ENCODE peak calls at places on chromosomes 5 and 9, in four cellular contexts. X is psoas muscle; G is effector memory CD4-positive, alpha-beta T cell; J is substantia nigra. F is an unnamed sample.

GRCh38 chr5:139272471-139273321 is 20.8 kb upstream of the MATR3 start:
- DNase-seq in G (no peak), J (no peak), X (no peak), F (no peak)

GRCh38 chr5:148858106-148858505 is 31.7 kb downstream of the ADRB2 start:
- DNase-seq in J (no peak), G (no peak), X (no peak), F (no peak)

GRCh38 chr5:145220491-145220890 is 614.7 kb downstream of the PRELID2 start:
- DNase-seq in J (no peak), X (no peak), G (no peak), F (no peak)

GRCh38 chr5:6820851-6821479 is 107.7 kb downstream of the TENT4A start:
- DNase-seq in G (peak), X (no peak), J (no peak), F (no peak)

GRCh38 chr5:102796014-102796413 is 40.9 kb downstream of the PAM start:
- DNase-seq in G (no peak), J (no peak), X (no peak), F (no peak)

GRCh38 chr9:96654450-96655197 is 493 bp downstream of the PRXL2C start:
- DNase-seq in J (peak), X (peak), G (peak), F (peak)

GRCh38 chr9:113505963-113506624 is 42.6 kb downstream of the RGS3 start:
- DNase-seq in J (no peak), X (no peak), G (no peak), F (no peak)

GRCh38 chr9:98974994-98975712 is 31.4 kb downstream of the COL15A1 start:
- DNase-seq in J (peak), X (peak), G (peak), F (peak)

GRCh38 chr9:98861881-98862501 is 54.5 kb downstream of the GALNT12 start:
- DNase-seq in J (no peak), G (no peak), X (peak), F (no peak)

GRCh38 chr9:36486933-36487481 is 85.7 kb upstream of the MELK start:
- DNase-seq in G (no peak), J (peak), X (peak), F (no peak)

GRCh38 chr5:43020294-43020711 is 19.8 kb downstream of the ANXA2R start:
- DNase-seq in J (no peak), X (no peak), G (no peak), F (no peak)

GRCh38 chr5:159340511-159340910 is 10.2 kb upstream of the IL12B start:
- DNase-seq in G (no peak), J (no peak), X (no peak), F (no peak)

GRCh38 chr5:125894383-125894782 is 528.8 kb upstream of the GRAMD2B start:
- DNase-seq in X (no peak), J (no peak), G (no peak), F (no peak)

GRCh38 chr9:92896037-92896436 is 18.2 kb upstream of the ZNF484 start:
- DNase-seq in X (no peak), G (no peak), J (no peak), F (no peak)

GRCh38 chr5:176874198-176874780 is 24.9 kb downstream of the HK3 start:
- DNase-seq in J (no peak), G (no peak), X (no peak), F (no peak)

GRCh38 chr5:95870105-95870672 is 47.7 kb upstream of the GLRX start:
- DNase-seq in J (no peak), G (no peak), X (no peak), F (no peak)

GRCh38 chr5:96861044-96861443 is 15.3 kb upstream of the ERAP2 start:
- DNase-seq in X (no peak), G (no peak), J (no peak), F (no peak)

GRCh38 chr9:38026021-38026809 is 42.8 kb downstream of the SHB start:
- DNase-seq in J (no peak), G (no peak), X (peak), F (no peak)

GRCh38 chr5:73867344-73868335 is 241.6 kb downstream of the ARHGEF28 start:
- DNase-seq in J (no peak), X (no peak), G (no peak), F (no peak)

GRCh38 chr9:74285075-74285474 is 212.1 kb upstream of the RORB start:
- DNase-seq in J (no peak), X (no peak), G (no peak), F (no peak)

GRCh38 chr9:13548556-13548955 is 269.1 kb upstream of the MPDZ start:
- DNase-seq in G (no peak), J (no peak), X (no peak), F (no peak)

GRCh38 chr5:151094054-151094858 is 13.4 kb upstream of the TNIP1 start:
- DNase-seq in X (no peak), J (no peak), G (peak), F (no peak)

GRCh38 chr9:110939053-110939452 is 99.2 kb downstream of the LPAR1 start:
- DNase-seq in J (no peak), G (no peak), X (no peak), F (no peak)

GRCh38 chr5:133256276-133256675 is 204.5 kb downstream of the HSPA4 start:
- DNase-seq in G (no peak), J (no peak), X (no peak), F (no peak)

GRCh38 chr5:95723632-95724369 is 7.3 kb upstream of the RHOBTB3 start:
- DNase-seq in X (no peak), J (no peak), G (no peak), F (no peak)

GRCh38 chr5:126615286-126615685 is 14.5 kb downstream of the PHAX start:
- DNase-seq in J (no peak), G (no peak), X (no peak), F (no peak)

GRCh38 chr9:1460143-1460769 is 410.1 kb downstream of the DMRT2 start:
- DNase-seq in X (no peak), J (no peak), G (no peak), F (no peak)

GRCh38 chr5:44085083-44085482 is 304.1 kb downstream of the FGF10 start:
- DNase-seq in G (no peak), J (no peak), X (no peak), F (no peak)

GRCh38 chr5:42628821-42629220 is 127.8 kb upstream of the CCDC152 start:
- DNase-seq in X (no peak), G (no peak), J (no peak), F (no peak)

GRCh38 chr9:6229604-6230003 is 14.0 kb downstream of the IL33 start:
- DNase-seq in J (no peak), X (no peak), G (no peak), F (no peak)

GRCh38 chr9:117744856-117745389 is 40.7 kb downstream of the TLR4 start:
- DNase-seq in X (peak), J (peak), G (no peak), F (no peak)

GRCh38 chr9:125260564-125260963 is 1.1 kb upstream of the GAPVD1 start:
- DNase-seq in G (no peak), J (no peak), X (no peak), F (no peak)

GRCh38 chr5:5721881-5722280 is 299.4 kb downstream of the ICE1 start:
- DNase-seq in G (no peak), X (no peak), J (no peak), F (no peak)
- H3K27ac ChIP-seq in G (no peak), X (no peak), J (no peak), F (no peak)

GRCh38 chr5:163505049-163505474 is 357 bp upstream of the MAT2B start:
- DNase-seq in G (no peak), J (no peak), X (no peak), F (no peak)
- H3K27ac ChIP-seq in G (peak), J (peak), X (peak), F (peak)

GRCh38 chr9:134206317-134207300 is 42.2 kb upstream of the RNU6ATAC start:
- DNase-seq in J (no peak), G (no peak), X (peak), F (no peak)
- H3K27ac ChIP-seq in J (peak), G (no peak), X (no peak), F (peak)

DNA sequence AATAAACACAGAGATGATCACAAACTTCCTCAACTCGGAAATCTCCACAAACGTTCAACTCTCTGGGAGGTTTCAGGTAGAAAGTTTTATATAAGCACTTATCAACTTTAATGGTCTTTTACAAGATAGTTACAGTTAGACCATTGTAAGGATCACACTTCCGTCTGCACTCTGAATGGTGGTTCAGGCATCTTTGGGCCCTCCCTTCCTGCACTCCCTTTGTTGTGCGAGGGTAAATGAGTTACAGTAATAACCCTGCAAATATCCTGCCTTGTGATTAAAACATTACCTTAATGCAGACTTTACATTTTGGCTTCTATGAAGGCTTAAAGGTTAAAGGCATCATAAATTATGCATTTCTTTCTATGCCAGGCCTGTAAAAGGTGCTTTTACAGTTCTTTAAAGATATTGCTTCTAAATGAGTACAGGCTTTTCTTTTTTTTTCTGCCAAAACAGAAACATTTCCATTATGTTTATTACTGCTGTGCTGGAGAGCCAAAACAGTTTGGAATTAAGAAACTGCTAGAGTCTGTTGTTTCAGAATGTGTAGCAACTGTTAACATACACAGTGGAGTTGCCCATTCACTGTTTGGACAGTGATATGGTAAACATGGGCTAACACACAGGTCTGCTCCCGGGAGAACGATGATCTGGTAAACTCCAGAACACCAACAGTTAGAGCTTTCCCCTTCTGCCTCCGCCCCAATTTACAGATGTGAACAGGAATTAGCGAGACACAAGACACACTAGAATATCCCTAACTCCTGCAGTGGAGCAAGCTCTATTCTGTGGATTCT is 1.1 kb downstream of the PRUNE2 start:
- DNase-seq in G (no peak), X (no peak), J (no peak), F (no peak)
- H3K27ac ChIP-seq in G (no peak), X (no peak), J (peak), F (peak)

GRCh38 chr9:115165233-115165632 is 47.3 kb upstream of the TNC start:
- DNase-seq in J (no peak), X (no peak), G (no peak), F (no peak)
- H3K27ac ChIP-seq in J (no peak), X (no peak), G (no peak), F (no peak)

GRCh38 chr5:2212481-2212880 is 329.8 kb upstream of the IRX4 start:
- DNase-seq in G (no peak), J (no peak), X (no peak), F (no peak)
- H3K27ac ChIP-seq in G (no peak), J (no peak), X (no peak), F (no peak)

DNA sequence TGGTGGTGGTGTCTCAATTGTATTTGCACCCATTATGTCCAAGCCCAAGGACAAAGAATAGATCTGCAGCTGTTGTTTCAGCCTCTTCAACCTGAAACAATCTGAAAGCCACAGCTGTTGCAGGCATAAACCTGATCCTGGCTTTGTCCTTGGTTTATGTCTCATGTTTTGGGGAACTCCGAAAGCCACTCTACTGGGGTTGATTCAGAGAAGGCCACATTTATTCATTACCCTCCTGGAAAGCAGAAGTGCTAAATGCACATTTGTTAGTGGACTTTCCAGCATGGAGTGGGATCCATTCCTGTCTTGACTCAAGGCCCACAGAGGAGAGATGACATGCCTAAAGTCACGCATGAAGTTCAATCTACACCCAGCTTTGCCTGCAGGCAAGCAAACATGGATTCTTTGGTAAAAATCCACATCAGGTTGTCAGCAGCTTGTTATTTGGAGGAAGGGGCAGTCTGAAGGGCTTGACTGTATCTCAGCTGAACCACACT is 36.0 kb upstream of the ADAM19 start:
- DNase-seq in J (no peak), G (no peak), X (no peak), F (no peak)
- H3K27ac ChIP-seq in J (no peak), G (no peak), X (peak), F (no peak)

GRCh38 chr9:127808347-127809001 is 5.8 kb downstream of the FPGS start:
- DNase-seq in X (no peak), G (no peak), J (no peak), F (no peak)

GRCh38 chr9:127810378-127811187 is 7.9 kb downstream of the FPGS start:
- DNase-seq in J (no peak), X (no peak), G (no peak), F (no peak)

GRCh38 chr9:127812009-127812408 is 9.3 kb downstream of the FPGS start:
- DNase-seq in J (no peak), X (no peak), G (no peak), F (no peak)

GRCh38 chr9:127809002-127809561 is 6.4 kb downstream of the FPGS start:
- DNase-seq in J (no peak), G (no peak), X (no peak), F (no peak)

DNA sequence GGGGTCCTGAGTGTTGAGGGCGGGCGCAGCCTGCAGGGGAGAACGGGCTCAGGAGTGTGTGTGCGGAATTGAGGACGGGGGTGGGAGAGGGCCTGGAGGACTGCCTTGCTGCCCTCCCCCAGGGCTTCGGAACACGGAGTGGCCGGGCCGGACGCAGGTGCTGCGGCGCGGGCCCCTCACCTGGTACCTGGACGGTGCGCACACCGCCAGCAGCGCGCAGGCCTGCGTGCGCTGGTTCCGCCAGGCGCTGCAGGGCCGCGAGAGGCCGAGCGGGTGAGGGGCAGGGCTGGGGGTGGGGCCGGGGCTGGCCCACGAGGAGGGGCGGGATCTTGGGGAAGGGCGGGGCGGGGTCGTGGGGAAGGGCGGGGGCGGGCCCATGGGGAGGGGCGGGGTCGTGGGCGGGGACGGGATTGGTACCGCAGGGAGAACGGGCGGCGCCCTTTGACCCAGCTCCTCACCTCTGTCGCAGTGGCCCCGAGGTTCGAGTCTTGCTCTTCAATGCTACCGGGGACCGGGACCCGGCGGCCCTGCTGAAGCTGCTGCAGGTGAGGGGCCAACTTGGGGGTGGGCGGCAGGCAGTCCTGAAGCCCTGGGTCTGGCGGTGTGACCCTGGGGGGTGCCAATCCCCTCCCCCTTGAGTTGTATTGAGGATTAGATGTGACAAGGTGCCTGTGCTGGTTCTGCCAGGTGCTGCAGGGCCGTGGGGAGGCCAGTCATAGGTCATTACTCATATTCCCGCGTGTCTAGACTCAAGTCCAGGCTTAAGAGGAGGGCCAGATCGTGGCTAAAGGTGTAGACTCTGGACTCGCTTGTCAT is 7.1 kb downstream of the FPGS start:
- DNase-seq in X (no peak), J (no peak), G (no peak), F (no peak)
- H3K27ac ChIP-seq in X (peak), J (no peak), G (no peak), F (no peak)

F was measured in caudate nucleus.